ENCODE peak calls at places on chromosomes 4 and X, in six cellular contexts. P is endodermal cell, J is tibial nerve, C is mammary epithelial cell, K is tibial artery, U is upper lobe of right lung. I is an unnamed sample.

GRCh38 chr4:169791527-169792156 is 33.9 kb upstream of the HPF1 start:
- DNase-seq in P (peak; percentile 84), J (peak; percentile 15), C (peak; percentile 65), K (no peak), U (no peak), I (no peak)

GRCh38 chrX:17104433-17104832 is 158.0 kb downstream of the REPS2 start:
- DNase-seq in P (no peak), J (no peak), C (no peak), K (no peak), U (no peak), I (no peak)

GRCh38 chr4:8163436-8164193 is 5.0 kb upstream of the ABLIM2 start:
- DNase-seq in P (no peak), J (no peak), C (no peak), K (no peak), U (no peak), I (no peak)

GRCh38 chr4:7390906-7391636 is 43.7 kb downstream of the PSAPL1 start:
- DNase-seq in P (peak; percentile 43), J (no peak), C (no peak), K (no peak), U (no peak), I (no peak)

GRCh38 chrX:53190363-53190960 is 34.5 kb downstream of the KDM5C start:
- DNase-seq in P (peak; percentile 86), J (no peak), C (no peak), K (no peak), U (no peak), I (no peak)

GRCh38 chr4:127708985-127709384 is 21.2 kb upstream of the SLC25A31 start:
- DNase-seq in P (no peak), J (no peak), C (peak; percentile 98), K (no peak), U (no peak), I (peak; percentile 1)

GRCh38 chrX:47523297-47523696 is 37.7 kb upstream of the ARAF start:
- DNase-seq in P (peak; percentile 92), J (peak; percentile 45), C (peak; percentile 36), K (peak; percentile 88), U (peak; percentile 90), I (no peak)

GRCh38 chr4:41145571-41146078 is 68.7 kb downstream of the APBB2 start:
- DNase-seq in P (no peak), J (no peak), C (peak; percentile 48), K (no peak), U (no peak), I (no peak)

GRCh38 chr4:56049428-56050212 is 100.9 kb downstream of the CEP135 start:
- DNase-seq in P (peak; percentile 89), J (no peak), C (peak; percentile 16), K (no peak), U (peak; percentile 64), I (no peak)

GRCh38 chrX:22674947-22675346 is 324.8 kb upstream of the DDX53 start:
- DNase-seq in P (no peak), J (no peak), C (peak; percentile 6), K (no peak), U (no peak), I (no peak)

GRCh38 chrX:154542723-154543424 is 3.8 kb downstream of the G6PD start:
- DNase-seq in P (no peak), J (no peak), C (no peak), K (peak; percentile 73), U (peak; percentile 81), I (no peak)

GRCh38 chr4:91471280-91471679 is 832.5 kb upstream of the GRID2 start:
- DNase-seq in P (no peak), J (no peak), C (no peak), K (no peak), U (no peak), I (no peak)

GRCh38 chr4:7366958-7367353 is 67.8 kb downstream of the PSAPL1 start:
- DNase-seq in P (no peak), J (no peak), C (no peak), K (no peak), U (no peak), I (no peak)

GRCh38 chr4:160510925-160511324 is 1408.0 kb downstream of the RAPGEF2 start:
- DNase-seq in P (no peak), J (no peak), C (peak; percentile 72), K (no peak), U (no peak), I (no peak)

GRCh38 chrX:21838937-21839333 is 482 bp upstream of the MBTPS2 start:
- DNase-seq in P (no peak), J (no peak), C (no peak), K (no peak), U (no peak), I (no peak)

GRCh38 chr4:119841361-119841760 is 212.8 kb upstream of the PDE5A start:
- DNase-seq in P (no peak), J (no peak), C (peak; percentile 0), K (no peak), U (no peak), I (no peak)

GRCh38 chr4:8390604-8391003 is 49.9 kb downstream of the ACOX3 start:
- DNase-seq in P (no peak), J (no peak), C (no peak), K (no peak), U (no peak), I (no peak)

GRCh38 chr4:99264927-99265326 is 25.9 kb downstream of the ADH1A start:
- DNase-seq in P (no peak), J (no peak), C (no peak), K (no peak), U (no peak), I (no peak)

GRCh38 chr4:25098964-25099843 is 61.0 kb downstream of the SEPSECS start:
- DNase-seq in P (no peak), J (peak; percentile 28), C (peak; percentile 47), K (peak; percentile 67), U (no peak), I (no peak)

GRCh38 chrX:53080628-53081580 is 1.3 kb upstream of the TSPYL2 start:
- DNase-seq in P (no peak), J (no peak), C (no peak), K (no peak), U (no peak), I (no peak)

GRCh38 chrX:7746861-7747260 is 96.1 kb upstream of the VCX start:
- DNase-seq in P (no peak), J (no peak), C (no peak), K (no peak), U (no peak), I (no peak)

GRCh38 chr4:110869114-110869513 is 246.2 kb upstream of the PITX2 start:
- DNase-seq in P (no peak), J (no peak), C (no peak), K (no peak), U (no peak), I (no peak)

GRCh38 chr4:141036786-141037185 is 96.5 kb downstream of the RNF150 start:
- DNase-seq in P (no peak), J (no peak), C (no peak), K (no peak), U (no peak), I (no peak)

GRCh38 chr4:88107406-88108107 is 50.9 kb downstream of the ABCG2 start:
- DNase-seq in P (no peak), J (no peak), C (no peak), K (no peak), U (no peak), I (no peak)

GRCh38 chr4:20192754-20193521 is 58.8 kb upstream of the SLIT2 start:
- DNase-seq in P (no peak), J (no peak), C (peak; percentile 47), K (no peak), U (no peak), I (no peak)

DNA sequence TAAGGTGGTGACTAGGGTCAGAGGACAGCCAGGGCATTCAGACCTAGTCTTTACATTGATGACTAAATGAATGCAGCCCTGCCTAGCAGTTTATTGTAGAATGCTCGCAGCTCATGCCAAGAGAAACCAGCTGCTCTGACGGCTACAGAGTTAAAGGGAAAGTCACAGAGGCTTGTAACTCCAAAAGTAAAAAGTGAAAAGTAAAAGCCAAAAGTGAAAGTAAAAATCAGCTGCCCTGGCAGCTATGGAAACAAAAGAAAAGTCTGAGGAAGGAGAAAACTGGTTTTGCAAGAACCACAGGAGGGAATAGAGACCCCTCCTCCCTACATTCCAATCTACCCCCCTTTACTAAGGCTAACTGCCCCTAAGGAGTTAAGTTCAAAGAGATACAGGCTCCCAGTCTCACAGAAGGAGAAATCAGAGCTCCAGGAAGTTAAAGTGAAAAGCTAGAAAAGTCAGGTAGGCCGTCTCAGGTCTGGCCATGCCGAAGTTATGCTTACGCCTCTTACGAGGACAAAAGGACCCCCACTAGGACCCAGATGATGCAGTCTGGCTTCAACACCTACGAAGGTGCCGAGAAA is 6.0 kb downstream of the GAGE10 start:
- DNase-seq in P (peak; percentile 63), J (no peak), C (peak; percentile 9), K (no peak), U (no peak), I (no peak)
- H3K4me3 ChIP-seq in P (no peak overlapping the region), J (peak overlapping the region; percentile 44), C (no peak overlapping the region), K (peak overlapping the region; percentile 52), U (peak overlapping the region; percentile 46), I (peak overlapping the region; percentile 5)

DNA sequence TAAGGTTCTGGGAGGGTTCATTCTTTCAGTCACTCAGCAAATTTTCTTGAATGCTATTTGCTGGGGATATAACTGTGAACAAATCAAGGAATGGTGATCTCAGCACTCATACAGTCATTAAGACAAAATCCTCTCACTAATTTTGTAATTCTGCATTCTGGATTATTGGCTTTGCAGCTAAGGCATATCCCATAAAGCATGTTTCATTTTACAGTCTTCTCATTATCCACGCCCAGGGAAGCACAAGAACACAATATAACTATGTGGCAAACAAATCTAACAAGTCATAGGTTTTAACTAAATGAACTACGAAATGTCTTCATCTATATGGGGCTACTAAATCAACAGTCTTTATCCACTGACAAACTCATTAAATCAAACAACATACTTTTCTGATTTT is 139.9 kb downstream of the CAMK2D start:
- DNase-seq in P (no peak), J (no peak), C (no peak), K (no peak), U (no peak), I (no peak)
- H3K4me1 ChIP-seq in P (no peaks in the 10 kb centered on the region), J (no peaks in the 10 kb centered on the region), C (no peaks in the 10 kb centered on the region), K (no peaks in the 10 kb centered on the region), U (peaks cover 11% of the 10 kb centered on the region), I (no peaks in the 10 kb centered on the region)

GRCh38 chrX:125205918-125206665 is 113.6 kb upstream of the TEX13C start:
- DNase-seq in P (peak; percentile 74), J (no peak), C (no peak), K (peak; percentile 61), U (no peak), I (no peak)
- H3K4me3 ChIP-seq in P (peak overlapping the region; percentile 77), J (peak overlapping the region; percentile 55), C (no peak overlapping the region), K (peak overlapping the region; percentile 65), U (peak overlapping the region; percentile 38), I (peak overlapping the region; percentile 48)

DNA sequence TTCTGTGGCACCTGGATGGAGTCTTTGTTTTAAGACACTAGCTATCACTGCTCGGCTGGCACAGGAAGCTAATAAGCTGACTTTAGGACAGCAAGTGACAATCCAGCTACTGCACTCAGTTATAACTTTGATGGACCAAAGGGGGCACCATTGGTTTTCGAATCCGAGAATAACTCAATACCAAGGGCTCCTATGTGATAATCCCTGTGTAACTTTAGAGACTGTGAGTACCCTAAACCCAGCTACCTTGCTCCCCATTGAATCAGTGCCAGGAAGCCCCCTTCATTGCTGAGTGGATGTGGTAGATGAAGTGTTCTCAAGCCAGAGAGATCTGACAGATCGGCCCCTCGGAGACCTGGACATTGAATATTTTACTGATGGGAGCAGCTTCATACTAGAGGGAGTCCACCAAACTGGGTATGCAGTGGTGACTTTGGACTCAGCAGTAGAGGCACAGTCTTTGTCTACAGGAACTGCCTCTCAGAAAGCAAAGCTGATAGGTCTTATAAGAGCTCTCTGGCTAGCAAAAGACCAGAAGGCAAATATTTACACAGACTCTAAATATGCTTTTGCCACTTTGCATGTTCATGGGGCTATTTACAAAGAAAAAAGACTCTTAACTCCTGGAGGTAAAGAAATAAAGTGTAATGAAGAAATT is 35.5 kb upstream of the UGT2B7 start:
- DNase-seq in P (no peak), J (no peak), C (no peak), K (no peak), U (no peak), I (no peak)
- H3K4me1 ChIP-seq in P (no peaks in the 10 kb centered on the region), J (no peaks in the 10 kb centered on the region), C (no peaks in the 10 kb centered on the region), K (no peaks in the 10 kb centered on the region), U (no peaks in the 10 kb centered on the region), I (peaks cover 4% of the 10 kb centered on the region)